ENCODE peak calls at places on chromosomes 11 and 22, in ten cellular contexts. W is EL; H is pulmonary artery endothelial cell; E is HCT116; I is heart left ventricle; X is hypothalamus; C is activated naive CD4-positive, alpha-beta T cell treated with anti-CD3 and anti-CD28 coated beads for 36 hours; M is GM23248; F is M059J; P is NCI-H2029 treated with DMSO at 0.1 percent for 48 hours. N is an unnamed sample.

GRCh38 chr11:35792148-35792845 is 129.7 kb downstream of the TRIM44 start:
- DNase-seq in W (no peak), H (no peak), E (no peak), I (no peak), X (no peak), C (no peak), M (no peak), F (peak; percentile 69), P (peak; percentile 63), N (no peak)

GRCh38 chr22:32534252-32535215 is 59.9 kb downstream of the FBXO7 start:
- DNase-seq in W (peak; percentile 83), H (no peak), E (no peak), I (peak; percentile 75), X (no peak), C (no peak), M (peak; percentile 85), F (peak; percentile 24), P (no peak), N (no peak)

GRCh38 chr11:67304511-67305113 is 1.3 kb downstream of the SSH3 start:
- DNase-seq in W (no peak), H (no peak), E (no peak), I (no peak), X (no peak), C (no peak), M (no peak), F (no peak), P (no peak), N (no peak)

GRCh38 chr11:59191095-59191494 is 19.2 kb downstream of the DTX4 start:
- DNase-seq in W (no peak), H (no peak), E (no peak), I (no peak), X (no peak), C (no peak), M (no peak), F (no peak), P (no peak), N (no peak)

GRCh38 chr11:106271126-106271525 is 193.7 kb downstream of the AASDHPPT start:
- DNase-seq in W (no peak), H (no peak), E (no peak), I (no peak), X (no peak), C (no peak), M (peak; percentile 43), F (peak; percentile 36), P (no peak), N (no peak)

GRCh38 chr22:20549232-20549841 is 41.9 kb downstream of the MED15 start:
- DNase-seq in W (peak; percentile 27), H (no peak), E (no peak), I (peak; percentile 71), X (no peak), C (peak; percentile 74), M (no peak), F (no peak), P (no peak), N (no peak)

GRCh38 chr11:124669193-124669592 is 4.3 kb downstream of the SIAE start:
- DNase-seq in W (peak; percentile 34), H (peak; percentile 24), E (peak; percentile 28), I (no peak), X (no peak), C (peak; percentile 50), M (peak; percentile 63), F (peak; percentile 59), P (peak; percentile 20), N (peak; percentile 61)

GRCh38 chr11:103961010-103961409 is 75.4 kb upstream of the DDI1 start:
- DNase-seq in W (peak; percentile 63), H (no peak), E (no peak), I (no peak), X (no peak), C (no peak), M (peak; percentile 73), F (peak; percentile 64), P (no peak), N (peak; percentile 79)

GRCh38 chr11:2573240-2574042 is 126.4 kb downstream of the KCNQ1OT1 start:
- DNase-seq in W (no peak), H (no peak), E (no peak), I (peak; percentile 49), X (no peak), C (peak; percentile 3), M (no peak), F (no peak), P (no peak), N (no peak)

GRCh38 chr11:128232588-128232987 is 354.8 kb downstream of the ETS1 start:
- DNase-seq in W (no peak), H (no peak), E (no peak), I (no peak), X (no peak), C (peak; percentile 59), M (no peak), F (no peak), P (no peak), N (no peak)

GRCh38 chr11:77101043-77101537 is 1.6 kb upstream of the OMP start:
- DNase-seq in W (peak; percentile 31), H (no peak), E (no peak), I (no peak), X (no peak), C (peak; percentile 14), M (peak; percentile 65), F (no peak), P (no peak), N (peak; percentile 31)

GRCh38 chr11:125108469-125108868 is 3.0 kb downstream of the TMEM218 start:
- DNase-seq in W (no peak), H (no peak), E (no peak), I (no peak), X (no peak), C (no peak), M (no peak), F (no peak), P (no peak), N (no peak)

GRCh38 chr11:110891411-110891810 is 179.2 kb upstream of the ARHGAP20 start:
- DNase-seq in W (peak; percentile 2), H (no peak), E (no peak), I (no peak), X (no peak), C (no peak), M (peak; percentile 84), F (peak; percentile 31), P (no peak), N (peak; percentile 21)

GRCh38 chr11:41201156-41201555 is 258.3 kb downstream of the LRRC4C start:
- DNase-seq in W (peak; percentile 1), H (no peak), E (no peak), I (no peak), X (no peak), C (peak; percentile 32), M (peak; percentile 0), F (peak; percentile 25), P (peak; percentile 8), N (peak; percentile 62)

GRCh38 chr11:129365816-129366215 is 9.8 kb upstream of the BARX2 start:
- DNase-seq in W (no peak), H (no peak), E (peak; percentile 51), I (no peak), X (no peak), C (no peak), M (no peak), F (peak; percentile 63), P (no peak), N (no peak)

GRCh38 chr11:44561275-44561781 is 4.1 kb upstream of the CD82 start:
- DNase-seq in W (peak; percentile 52), H (no peak), E (no peak), I (no peak), X (no peak), C (peak; percentile 43), M (no peak), F (peak; percentile 75), P (peak; percentile 28), N (peak; percentile 85)

GRCh38 chr11:17343907-17344306 is 7.7 kb upstream of the NCR3LG1 start:
- DNase-seq in W (peak; percentile 76), H (no peak), E (peak; percentile 56), I (no peak), X (no peak), C (peak; percentile 90), M (peak; percentile 93), F (peak; percentile 73), P (no peak), N (peak; percentile 86)

GRCh38 chr11:34839969-34840368 is 76.2 kb downstream of the APIP start:
- DNase-seq in W (no peak), H (no peak), E (no peak), I (no peak), X (no peak), C (no peak), M (no peak), F (no peak), P (no peak), N (no peak)

GRCh38 chr11:123671534-123671933 is 17.1 kb upstream of the SCN3B start:
- DNase-seq in W (no peak), H (no peak), E (no peak), I (no peak), X (no peak), C (no peak), M (no peak), F (no peak), P (no peak), N (no peak)

GRCh38 chr11:128621491-128622136 is 34.3 kb upstream of the ETS1 start:
- DNase-seq in W (peak; percentile 95), H (no peak), E (no peak), I (no peak), X (no peak), C (no peak), M (peak; percentile 98), F (peak; percentile 63), P (no peak), N (peak; percentile 36)

GRCh38 chr11:64055077-64055476 is 19.3 kb downstream of the FLRT1 start:
- DNase-seq in W (peak; percentile 4), H (no peak), E (no peak), I (no peak), X (no peak), C (no peak), M (peak; percentile 9), F (no peak), P (no peak), N (no peak)

GRCh38 chr11:3132831-3133455 is 32.2 kb downstream of the OSBPL5 start:
- DNase-seq in W (no peak), H (no peak), E (no peak), I (peak; percentile 37), X (no peak), C (no peak), M (no peak), F (no peak), P (no peak), N (no peak)

GRCh38 chr11:127018683-127019279 is 18.2 kb upstream of the KIRREL3 start:
- DNase-seq in W (no peak), H (no peak), E (no peak), I (no peak), X (no peak), C (no peak), M (no peak), F (no peak), P (no peak), N (peak; percentile 2)

GRCh38 chr11:111635706-111636045 is 33.4 kb downstream of the SIK2 start:
- DNase-seq in W (peak; percentile 56), H (no peak), E (no peak), I (no peak), X (no peak), C (no peak), M (peak; percentile 49), F (peak; percentile 80), P (peak; percentile 23), N (no peak)

GRCh38 chr22:22545084-22545483 is 14.0 kb downstream of the PRAME start:
- DNase-seq in W (no peak), H (no peak), E (no peak), I (no peak), X (no peak), C (no peak), M (no peak), F (no peak), P (no peak), N (no peak)

GRCh38 chr22:48884292-48884691 is 943.4 kb downstream of the BRD1 start:
- DNase-seq in W (no peak), H (no peak), E (no peak), I (no peak), X (no peak), C (no peak), M (no peak), F (no peak), P (no peak), N (no peak)

GRCh38 chr11:4134844-4135243 is 40.2 kb downstream of the RRM1 start:
- DNase-seq in W (peak; percentile 80), H (peak; percentile 48), E (no peak), I (no peak), X (no peak), C (no peak), M (peak; percentile 23), F (peak; percentile 87), P (no peak), N (peak; percentile 55)

GRCh38 chr11:58003036-58003435 is 20.6 kb upstream of the OR9Q1 start:
- DNase-seq in W (no peak), H (peak; percentile 52), E (no peak), I (no peak), X (no peak), C (no peak), M (no peak), F (no peak), P (no peak), N (no peak)

N was measured in epithelial cell of esophagus.